ENCODE peak calls at places on chromosomes 4 and X, in four cellular contexts. F is IMR-90, Y is K562, Q is GM12878. B is an unnamed sample.

GRCh38 chr4:108224628-108225053 is 55.9 kb upstream of the LEF1 start:
- DNase-seq in F (peak), Y (peak), Q (no peak), B (peak)

GRCh38 chrX:36642052-36642451 is 366.1 kb upstream of the FAM47C start:
- DNase-seq in F (no peak), Y (no peak), Q (no peak), B (no peak)

GRCh38 chr4:165449333-165449732 is 70.5 kb downstream of the CPE start:
- DNase-seq in F (no peak), Y (no peak), Q (no peak), B (no peak)

GRCh38 chr4:78612398-78613005 is 60.9 kb downstream of the ANXA3 start:
- DNase-seq in F (peak), Y (peak), Q (no peak), B (peak)

GRCh38 chr4:150451883-150452282 is 130.1 kb upstream of the MAB21L2 start:
- DNase-seq in F (no peak), Y (no peak), Q (no peak), B (no peak)

GRCh38 chr4:72387959-72388358 is 181.1 kb downstream of the ADAMTS3 start:
- DNase-seq in F (no peak), Y (no peak), Q (no peak), B (no peak)

GRCh38 chrX:18390941-18391538 is 34.4 kb upstream of the CDKL5 start:
- DNase-seq in F (peak), Y (peak), Q (peak), B (peak)

GRCh38 chrX:15050395-15050794 is 177.2 kb downstream of the MOSPD2 start:
- DNase-seq in F (no peak), Y (peak), Q (no peak), B (peak)

GRCh38 chrX:4935846-4936245 is 1222.4 kb upstream of the PRKX start:
- DNase-seq in F (no peak), Y (no peak), Q (no peak), B (no peak)

GRCh38 chr4:147349199-147349598 is 131.7 kb upstream of the EDNRA start:
- DNase-seq in F (no peak), Y (no peak), Q (no peak), B (no peak)

GRCh38 chr4:147351083-147351787 is 129.7 kb upstream of the EDNRA start:
- DNase-seq in F (peak), Y (no peak), Q (no peak), B (no peak)

GRCh38 chr4:147345662-147346061 is 135.2 kb upstream of the EDNRA start:
- DNase-seq in F (no peak), Y (no peak), Q (no peak), B (no peak)

GRCh38 chr4:147347217-147347616 is 133.7 kb upstream of the EDNRA start:
- DNase-seq in F (no peak), Y (no peak), Q (no peak), B (no peak)
- TF ChIP-seq BHLHE40 in F (no peak), Y (no peak), Q (no peak), B (no peak)

GRCh38 chrX:69083361-69083760 is 81.9 kb downstream of the PJA1 start:
- DNase-seq in F (no peak), Y (no peak), Q (no peak), B (no peak)
- TF ChIP-seq ELK1 in F (no peak), Y (no peak), Q (no peak), B (no peak)

DNA sequence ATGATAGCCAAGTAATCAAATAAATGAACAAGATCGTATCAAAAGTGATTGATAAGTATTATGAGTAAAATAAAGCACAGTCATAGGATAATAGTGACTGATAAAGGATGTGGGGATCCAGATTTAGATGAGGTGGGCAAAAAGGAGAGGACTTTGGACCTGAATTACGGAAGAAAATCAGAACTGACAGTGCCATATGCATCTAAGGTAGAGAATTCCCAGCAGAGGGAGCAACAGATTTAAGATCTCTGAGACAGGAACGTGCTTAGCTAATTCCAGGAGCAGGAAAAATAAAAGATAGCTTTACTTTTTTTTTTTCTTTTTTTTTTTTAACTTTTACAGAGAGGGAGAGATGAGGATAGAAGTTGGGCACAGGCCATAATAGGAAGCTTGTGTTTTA is 189.9 kb downstream of the NWD2 start:
- DNase-seq in F (peak), Y (no peak), Q (no peak), B (no peak)
- TF ChIP-seq BHLHE40 in F (no peak), Y (no peak), Q (no peak), B (no peak)

GRCh38 chr4:3642806-3643517 is 110.7 kb upstream of the LRPAP1 start:
- DNase-seq in F (no peak), Y (no peak), Q (no peak), B (no peak)

GRCh38 chr4:3645711-3646221 is 113.5 kb upstream of the LRPAP1 start:
- DNase-seq in F (no peak), Y (no peak), Q (no peak), B (no peak)

GRCh38 chr4:3643518-3644433 is 111.6 kb upstream of the LRPAP1 start:
- DNase-seq in F (no peak), Y (no peak), Q (no peak), B (no peak)

GRCh38 chr4:3646280-3646679 is 114.1 kb upstream of the LRPAP1 start:
- DNase-seq in F (no peak), Y (no peak), Q (no peak), B (no peak)

GRCh38 chr4:3644849-3645627 is 112.8 kb upstream of the LRPAP1 start:
- DNase-seq in F (no peak), Y (peak), Q (no peak), B (peak)
- TF ChIP-seq ELK1 in F (no peak), Y (no peak), Q (no peak), B (no peak)

GRCh38 chr4:173212379-173212778 is 43.8 kb downstream of the GALNT7 start:
- DNase-seq in F (peak), Y (no peak), Q (no peak), B (no peak)
- TF ChIP-seq BHLHE40 in F (no peak), Y (no peak), Q (no peak), B (no peak)

DNA sequence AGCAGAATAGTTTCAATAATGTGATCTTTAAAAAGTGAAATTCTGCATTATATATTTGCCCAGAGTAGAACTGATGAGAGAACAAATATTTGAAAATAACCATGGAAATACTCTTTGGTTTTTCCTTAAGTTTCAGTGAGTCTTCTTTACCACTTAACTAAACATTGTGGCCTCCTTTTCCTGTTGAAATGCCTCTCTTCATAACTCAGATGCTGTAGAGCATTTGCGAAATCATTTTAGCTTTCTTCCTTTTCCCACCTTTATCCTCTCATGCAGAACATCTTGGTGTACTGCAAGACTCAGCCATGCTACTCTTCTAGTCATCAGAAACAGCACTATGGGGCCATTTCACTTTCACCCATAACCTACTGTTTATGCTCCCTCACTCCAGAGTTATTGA is 48.2 kb downstream of the CASK start:
- DNase-seq in F (peak), Y (no peak), Q (no peak), B (no peak)
- TF ChIP-seq ELK1 in F (no peak), Y (no peak), Q (no peak), B (no peak)

DNA sequence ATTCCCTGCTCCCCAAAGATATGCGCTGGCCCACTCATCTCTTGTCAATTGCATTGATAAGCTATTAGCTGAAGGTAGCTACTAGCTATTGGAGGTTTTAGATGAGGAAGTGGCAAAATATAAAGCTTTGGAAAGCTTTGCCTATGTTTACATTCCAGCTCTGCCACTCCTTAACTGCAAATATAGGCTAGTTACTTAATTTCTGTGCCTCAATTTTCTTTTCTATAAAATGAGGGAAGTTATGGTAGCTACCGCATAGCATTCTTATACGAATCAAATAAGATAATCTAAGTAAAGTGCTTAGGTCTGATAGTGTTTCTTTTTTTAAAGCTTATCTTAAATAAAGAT is 47.7 kb upstream of the RASGEF1B start:
- DNase-seq in F (no peak), Y (no peak), Q (no peak), B (no peak)
- TF ChIP-seq BHLHE40 in F (no peak), Y (no peak), Q (no peak), B (no peak)